ENCODE peak calls at places on chromosomes 3 and 15, in ten cellular contexts. F is HEK293T; C is spleen; Q is progenitor cell of endocrine pancreas; R is T-cell; A is ACHN; V is stimulated activated CD4-positive, alpha-beta T cell treated with anti-CD3 and anti-CD28 coated beads, Interleukin-4, amount 100 ng/mL, for 24 hours; N is nephron progenitor cell; G is T follicular helper cell; S is NCI-H748 treated with DMSO at 0.1 percent for 48 hours. X is an unnamed sample.

GRCh38 chr15:57034613-57035012 is 116.2 kb downstream of the TCF12 start:
- DNase-seq in A (no peak), R (no peak), F (no peak), S (no peak), Q (no peak), V (no peak), N (no peak), G (no peak), C (no peak), X (no peak)

GRCh38 chr3:131794766-131795381 is 239.9 kb downstream of the CPNE4 start:
- DNase-seq in C (no peak), V (peak), Q (peak), G (peak), N (peak), R (no peak), F (peak), S (no peak), A (peak), X (peak)

GRCh38 chr15:31080618-31081017 is 20.9 kb downstream of the TRPM1 start:
- DNase-seq in C (no peak), A (peak), R (peak), S (no peak), Q (peak), N (peak), F (peak), G (no peak), V (peak), X (no peak)

GRCh38 chr3:85304360-85304964 is 345.7 kb downstream of the CADM2 start:
- DNase-seq in V (no peak), A (peak), F (no peak), N (no peak), Q (no peak), G (no peak), S (no peak), R (no peak), C (no peak), X (no peak)

GRCh38 chr15:38093931-38094330 is 158.7 kb upstream of the SPRED1 start:
- DNase-seq in R (no peak), N (no peak), C (no peak), V (no peak), G (no peak), S (no peak), A (no peak), F (no peak), Q (no peak), X (no peak)

GRCh38 chr3:113214917-113215595 is 3.7 kb downstream of the BOC start:
- DNase-seq in Q (no peak), C (no peak), R (no peak), V (no peak), S (no peak), F (no peak), A (no peak), N (no peak), G (no peak), X (no peak)

GRCh38 chr15:95663156-95663831 is 667.2 kb upstream of the NR2F2 start:
- DNase-seq in N (no peak), C (no peak), R (no peak), F (no peak), V (no peak), S (no peak), Q (no peak), A (no peak), G (no peak), X (no peak)

GRCh38 chr15:29113336-29114276 is 156.0 kb downstream of the NSMCE3 start:
- DNase-seq in A (no peak), G (no peak), N (no peak), F (no peak), R (no peak), S (no peak), C (no peak), V (no peak), Q (no peak), X (no peak)

X was measured in HuH-7.5.